ENCODE peak calls at places on chromosomes 3 and 15, in five cellular contexts. One of them, this sample, is unnamed.

GRCh38 chr15:47746516-47746915 is 29.2 kb downstream of the SEMA6D start:
- DNase-seq in ELR: no peak
- DNase-seq in C1 segment of cervical spinal cord: no peak
- DNase-seq in endothelial cell: no peak
- DNase-seq in caudate nucleus: no peak
- DNase-seq in this sample: no peak

GRCh38 chr3:12444582-12445468 is 39.5 kb upstream of the TSEN2 start:
- DNase-seq in endothelial cell: no peak
- DNase-seq in C1 segment of cervical spinal cord: no peak
- DNase-seq in caudate nucleus: no peak
- DNase-seq in ELR: peak
- DNase-seq in this sample: no peak

GRCh38 chr3:188914556-188914955 is 257.2 kb upstream of the TPRG1 start:
- DNase-seq in endothelial cell: no peak
- DNase-seq in C1 segment of cervical spinal cord: no peak
- DNase-seq in caudate nucleus: no peak
- DNase-seq in ELR: peak
- DNase-seq in this sample: no peak

GRCh38 chr3:124459678-124460077 is 270.6 kb upstream of the UMPS start:
- DNase-seq in C1 segment of cervical spinal cord: no peak
- DNase-seq in ELR: no peak
- DNase-seq in endothelial cell: no peak
- DNase-seq in caudate nucleus: no peak
- DNase-seq in this sample: no peak

GRCh38 chr3:183253961-183254815 is 1.1 kb downstream of the B3GNT5 start:
- DNase-seq in caudate nucleus: no peak
- DNase-seq in C1 segment of cervical spinal cord: no peak
- DNase-seq in ELR: peak
- DNase-seq in endothelial cell: peak
- DNase-seq in this sample: no peak

GRCh38 chr3:33718595-33718907 is 497 bp upstream of the CLASP2 start:
- DNase-seq in endothelial cell: no peak
- DNase-seq in C1 segment of cervical spinal cord: peak
- DNase-seq in caudate nucleus: no peak
- DNase-seq in ELR: no peak
- DNase-seq in this sample: no peak

GRCh38 chr15:28975766-28976179 is 90.0 kb downstream of the APBA2 start:
- DNase-seq in C1 segment of cervical spinal cord: peak
- DNase-seq in ELR: peak
- DNase-seq in caudate nucleus: no peak
- DNase-seq in endothelial cell: peak
- DNase-seq in this sample: peak

GRCh38 chr15:80668546-80669236 is 26.4 kb upstream of the ABHD17C start:
- DNase-seq in ELR: no peak
- DNase-seq in C1 segment of cervical spinal cord: no peak
- DNase-seq in caudate nucleus: no peak
- DNase-seq in endothelial cell: no peak
- DNase-seq in this sample: no peak

GRCh38 chr15:81038975-81039607 is 38.4 kb downstream of the TLNRD1 start:
- DNase-seq in ELR: no peak
- DNase-seq in C1 segment of cervical spinal cord: no peak
- DNase-seq in caudate nucleus: no peak
- DNase-seq in endothelial cell: peak
- DNase-seq in this sample: no peak

GRCh38 chr15:98397411-98397810 is 250.9 kb upstream of the IGF1R start:
- DNase-seq in C1 segment of cervical spinal cord: no peak
- DNase-seq in endothelial cell: no peak
- DNase-seq in ELR: no peak
- DNase-seq in caudate nucleus: no peak
- DNase-seq in this sample: peak

GRCh38 chr3:81742581-81742980 is 18.9 kb downstream of the GBE1 start:
- DNase-seq in C1 segment of cervical spinal cord: no peak
- DNase-seq in caudate nucleus: no peak
- DNase-seq in endothelial cell: no peak
- DNase-seq in ELR: peak
- DNase-seq in this sample: no peak

GRCh38 chr3:112134335-112135124 is 1.5 kb upstream of the GCSAM start:
- DNase-seq in ELR: no peak
- DNase-seq in caudate nucleus: no peak
- DNase-seq in endothelial cell: no peak
- DNase-seq in C1 segment of cervical spinal cord: no peak
- DNase-seq in this sample: no peak

GRCh38 chr15:26294062-26294689 is 431.0 kb upstream of the ATP10A start:
- DNase-seq in C1 segment of cervical spinal cord: no peak
- DNase-seq in ELR: no peak
- DNase-seq in caudate nucleus: no peak
- DNase-seq in endothelial cell: no peak
- DNase-seq in this sample: no peak

GRCh38 chr15:31295660-31296059 is 31.0 kb upstream of the KLF13 start:
- DNase-seq in endothelial cell: no peak
- DNase-seq in C1 segment of cervical spinal cord: no peak
- DNase-seq in ELR: no peak
- DNase-seq in caudate nucleus: no peak
- DNase-seq in this sample: no peak

GRCh38 chr3:114634635-114635034 is 340.8 kb downstream of the TIGIT start:
- DNase-seq in C1 segment of cervical spinal cord: no peak
- DNase-seq in endothelial cell: no peak
- DNase-seq in ELR: no peak
- DNase-seq in caudate nucleus: no peak
- DNase-seq in this sample: no peak

GRCh38 chr15:84034831-84035753 is 200.5 kb upstream of the GOLGA6L4 start:
- DNase-seq in caudate nucleus: no peak
- DNase-seq in ELR: peak
- DNase-seq in endothelial cell: peak
- DNase-seq in C1 segment of cervical spinal cord: no peak
- DNase-seq in this sample: no peak

GRCh38 chr3:58173670-58174472 is 36.9 kb downstream of the DNASE1L3 start:
- DNase-seq in ELR: peak
- DNase-seq in C1 segment of cervical spinal cord: no peak
- DNase-seq in endothelial cell: peak
- DNase-seq in caudate nucleus: no peak
- DNase-seq in this sample: no peak

This sample was measured in anterior cingulate cortex.